ENCODE peak calls at places on chromosome 5, in five cellular contexts. One of them, this sample, is unnamed.

GRCh38 chr5:61313960-61314681 is 17.9 kb upstream of the ZSWIM6 start:
- DNase-seq in breast epithelium: no peak
- DNase-seq in uterus: no peak
- DNase-seq in endodermal cell: peak; percentile 18
- DNase-seq in IMR-90: peak; percentile 94
- DNase-seq in this sample: no peak

GRCh38 chr5:850511-851006 is at the start of gene ZDHHC11:
- DNase-seq in endodermal cell: no peak
- DNase-seq in IMR-90: no peak
- DNase-seq in uterus: peak; percentile 12
- DNase-seq in breast epithelium: peak; percentile 39
- DNase-seq in this sample: no peak

GRCh38 chr5:2607622-2608021 is 143.9 kb downstream of the IRX2 start:
- DNase-seq in IMR-90: no peak
- DNase-seq in breast epithelium: no peak
- DNase-seq in uterus: no peak
- DNase-seq in endodermal cell: no peak
- DNase-seq in this sample: no peak

GRCh38 chr5:153711755-153712154 is 221.3 kb downstream of the GRIA1 start:
- DNase-seq in uterus: no peak
- DNase-seq in breast epithelium: no peak
- DNase-seq in IMR-90: peak; percentile 6
- DNase-seq in endodermal cell: no peak
- DNase-seq in this sample: no peak

GRCh38 chr5:138722518-138722917 is 30.7 kb upstream of the CTNNA1 start:
- DNase-seq in endodermal cell: peak; percentile 63
- DNase-seq in uterus: no peak
- DNase-seq in breast epithelium: no peak
- DNase-seq in IMR-90: no peak
- DNase-seq in this sample: no peak

GRCh38 chr5:103466494-103466893 is 96.1 kb downstream of the NUDT12 start:
- DNase-seq in breast epithelium: no peak
- DNase-seq in uterus: no peak
- DNase-seq in IMR-90: peak; percentile 62
- DNase-seq in endodermal cell: no peak
- DNase-seq in this sample: no peak

GRCh38 chr5:170421822-170422221 is 32.7 kb upstream of the KCNMB1 start:
- DNase-seq in breast epithelium: no peak
- DNase-seq in uterus: no peak
- DNase-seq in IMR-90: no peak
- DNase-seq in endodermal cell: no peak
- DNase-seq in this sample: no peak

GRCh38 chr5:393846-394275 is 49.1 kb upstream of the EXOC3 start:
- DNase-seq in uterus: no peak
- DNase-seq in breast epithelium: peak; percentile 7
- DNase-seq in endodermal cell: peak; percentile 59
- DNase-seq in IMR-90: peak; percentile 39
- DNase-seq in this sample: no peak

GRCh38 chr5:157948738-157949410 is 89.9 kb upstream of the CLINT1 start:
- DNase-seq in breast epithelium: peak; percentile 95
- DNase-seq in endodermal cell: peak; percentile 99
- DNase-seq in IMR-90: peak; percentile 90
- DNase-seq in uterus: peak; percentile 94
- DNase-seq in this sample: peak; percentile 93

GRCh38 chr5:16885635-16886365 is 50.3 kb downstream of the MYO10 start:
- DNase-seq in breast epithelium: no peak
- DNase-seq in endodermal cell: no peak
- DNase-seq in uterus: no peak
- DNase-seq in IMR-90: no peak
- DNase-seq in this sample: no peak

GRCh38 chr5:93062548-93062947 is 518.5 kb downstream of the NR2F1-AS1 start:
- DNase-seq in breast epithelium: no peak
- DNase-seq in uterus: no peak
- DNase-seq in endodermal cell: no peak
- DNase-seq in IMR-90: no peak
- DNase-seq in this sample: no peak

GRCh38 chr5:123670981-123671557 is 159.1 kb downstream of the CSNK1G3 start:
- DNase-seq in breast epithelium: peak; percentile 30
- DNase-seq in uterus: peak; percentile 46
- DNase-seq in endodermal cell: peak; percentile 73
- DNase-seq in IMR-90: peak; percentile 30
- DNase-seq in this sample: peak; percentile 70

GRCh38 chr5:143605403-143606005 is 202.0 kb upstream of the NR3C1 start:
- DNase-seq in endodermal cell: no peak
- DNase-seq in IMR-90: peak; percentile 46
- DNase-seq in breast epithelium: no peak
- DNase-seq in uterus: no peak
- DNase-seq in this sample: no peak

GRCh38 chr5:21783079-21783478 is 1070.1 kb downstream of the CDH12 start:
- DNase-seq in endodermal cell: no peak
- DNase-seq in uterus: no peak
- DNase-seq in breast epithelium: no peak
- DNase-seq in IMR-90: no peak
- DNase-seq in this sample: no peak

GRCh38 chr5:150851039-150851438 is 4.7 kb downstream of the IRGM start:
- DNase-seq in endodermal cell: no peak
- DNase-seq in IMR-90: no peak
- DNase-seq in uterus: no peak
- DNase-seq in breast epithelium: no peak
- DNase-seq in this sample: no peak

GRCh38 chr5:1348986-1349245 is 4.0 kb upstream of the CLPTM1L start:
- DNase-seq in uterus: no peak
- DNase-seq in endodermal cell: no peak
- DNase-seq in IMR-90: no peak
- DNase-seq in breast epithelium: no peak
- DNase-seq in this sample: no peak

GRCh38 chr5:28576022-28576421 is 1537.6 kb upstream of the CDH9 start:
- DNase-seq in endodermal cell: no peak
- DNase-seq in uterus: no peak
- DNase-seq in breast epithelium: no peak
- DNase-seq in IMR-90: no peak
- DNase-seq in this sample: no peak
- TF ChIP-seq CTCF in endodermal cell: peak; percentile 78
- TF ChIP-seq CTCF in uterus: no peak
- TF ChIP-seq CTCF in breast epithelium: no peak
- TF ChIP-seq CTCF in IMR-90: no peak
- TF ChIP-seq CTCF in this sample: no peak

GRCh38 chr5:76292923-76293322 is 110.2 kb upstream of the IQGAP2 start:
- DNase-seq in breast epithelium: no peak
- DNase-seq in uterus: no peak
- DNase-seq in IMR-90: no peak
- DNase-seq in endodermal cell: no peak
- DNase-seq in this sample: no peak
- H3K4me1 ChIP-seq in breast epithelium: peaks cover 4% of the 10 kb centered on the region
- H3K4me1 ChIP-seq in uterus: no peaks in the 10 kb centered on the region
- H3K4me1 ChIP-seq in IMR-90: no peaks in the 10 kb centered on the region
- H3K4me1 ChIP-seq in endodermal cell: peaks cover 2% of the 10 kb centered on the region
- H3K4me1 ChIP-seq in this sample: peaks cover 50% of the 10 kb centered on the region

GRCh38 chr5:96189028-96189826 is 227.6 kb upstream of the ELL2 start:
- DNase-seq in breast epithelium: no peak
- DNase-seq in IMR-90: no peak
- DNase-seq in uterus: no peak
- DNase-seq in endodermal cell: no peak
- DNase-seq in this sample: no peak
- TF ChIP-seq CTCF in breast epithelium: no peak
- TF ChIP-seq CTCF in IMR-90: no peak
- TF ChIP-seq CTCF in uterus: no peak
- TF ChIP-seq CTCF in endodermal cell: peak; percentile 54
- TF ChIP-seq CTCF in this sample: no peak

GRCh38 chr5:67164856-67165523 is 31.6 kb downstream of the CD180 start:
- DNase-seq in uterus: no peak
- DNase-seq in breast epithelium: no peak
- DNase-seq in endodermal cell: no peak
- DNase-seq in IMR-90: no peak
- DNase-seq in this sample: no peak

GRCh38 chr5:67160985-67161384 is 35.6 kb downstream of the CD180 start:
- DNase-seq in uterus: no peak
- DNase-seq in breast epithelium: peak; percentile 87
- DNase-seq in IMR-90: peak; percentile 57
- DNase-seq in endodermal cell: no peak
- DNase-seq in this sample: no peak

GRCh38 chr5:67163863-67164595 is 32.6 kb downstream of the CD180 start:
- DNase-seq in breast epithelium: no peak
- DNase-seq in IMR-90: no peak
- DNase-seq in endodermal cell: no peak
- DNase-seq in uterus: no peak
- DNase-seq in this sample: no peak

GRCh38 chr5:67161767-67162166 is 34.8 kb downstream of the CD180 start:
- DNase-seq in uterus: no peak
- DNase-seq in endodermal cell: no peak
- DNase-seq in IMR-90: no peak
- DNase-seq in breast epithelium: no peak
- DNase-seq in this sample: no peak

GRCh38 chr5:67163231-67163756 is 33.3 kb downstream of the CD180 start:
- DNase-seq in IMR-90: no peak
- DNase-seq in endodermal cell: peak; percentile 62
- DNase-seq in breast epithelium: no peak
- DNase-seq in uterus: no peak
- DNase-seq in this sample: no peak
- H3K4me1 ChIP-seq in IMR-90: peaks cover 2% of the 10 kb centered on the region
- H3K4me1 ChIP-seq in endodermal cell: peaks cover 8% of the 10 kb centered on the region
- H3K4me1 ChIP-seq in breast epithelium: peaks cover 3% of the 10 kb centered on the region
- H3K4me1 ChIP-seq in uterus: no peaks in the 10 kb centered on the region
- H3K4me1 ChIP-seq in this sample: peaks cover 21% of the 10 kb centered on the region

DNA sequence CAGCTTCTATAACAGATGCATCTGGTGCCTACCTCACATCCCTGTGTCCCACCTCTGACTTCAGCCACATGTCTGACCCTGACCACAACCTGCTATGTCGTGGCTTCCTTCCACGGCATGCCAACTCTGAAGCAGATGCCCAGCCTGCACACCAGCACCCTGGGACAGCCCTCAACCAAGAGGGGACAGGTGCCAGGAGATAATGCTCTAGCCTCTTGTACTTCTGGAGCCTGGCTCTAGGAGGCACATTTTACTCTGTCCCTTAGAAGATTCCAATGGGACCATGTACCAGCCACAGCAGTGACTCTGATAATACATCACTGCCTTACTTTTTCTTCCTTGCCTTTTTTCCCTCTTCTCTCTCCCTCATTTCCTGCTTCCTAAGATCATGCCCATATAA is 51.4 kb downstream of the EBF1 start:
- DNase-seq in breast epithelium: no peak
- DNase-seq in IMR-90: no peak
- DNase-seq in endodermal cell: no peak
- DNase-seq in uterus: no peak
- DNase-seq in this sample: no peak
- TF ChIP-seq CTCF in breast epithelium: no peak
- TF ChIP-seq CTCF in IMR-90: no peak
- TF ChIP-seq CTCF in endodermal cell: peak; percentile 53
- TF ChIP-seq CTCF in uterus: no peak
- TF ChIP-seq CTCF in this sample: no peak

DNA sequence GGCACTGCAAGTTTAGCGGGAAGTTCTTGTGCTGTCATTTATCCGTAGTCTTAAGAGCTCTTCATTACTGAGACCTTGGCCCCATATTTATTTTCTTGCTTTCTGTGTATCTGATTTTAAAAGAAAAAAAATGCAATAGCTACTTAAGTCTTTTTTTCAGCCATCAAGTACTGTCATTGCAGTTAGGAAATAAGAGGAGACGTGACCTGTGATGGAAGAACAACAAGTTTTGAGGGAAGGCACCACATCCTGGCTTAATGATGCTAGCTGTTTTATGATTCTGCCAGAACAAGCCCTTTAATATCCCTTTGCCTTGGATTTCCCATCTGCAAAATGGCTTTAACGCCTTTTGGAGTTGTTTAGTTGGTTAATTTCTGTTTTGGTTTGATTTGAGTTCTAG is 3.8 kb downstream of the RGMB start:
- DNase-seq in breast epithelium: no peak
- DNase-seq in uterus: no peak
- DNase-seq in IMR-90: no peak
- DNase-seq in endodermal cell: no peak
- DNase-seq in this sample: no peak
- H3K4me1 ChIP-seq in breast epithelium: peaks cover 24% of the 10 kb centered on the region
- H3K4me1 ChIP-seq in uterus: peaks cover 15% of the 10 kb centered on the region
- H3K4me1 ChIP-seq in IMR-90: peaks cover 13% of the 10 kb centered on the region
- H3K4me1 ChIP-seq in endodermal cell: no peaks in the 10 kb centered on the region
- H3K4me1 ChIP-seq in this sample: peaks cover 62% of the 10 kb centered on the region

DNA sequence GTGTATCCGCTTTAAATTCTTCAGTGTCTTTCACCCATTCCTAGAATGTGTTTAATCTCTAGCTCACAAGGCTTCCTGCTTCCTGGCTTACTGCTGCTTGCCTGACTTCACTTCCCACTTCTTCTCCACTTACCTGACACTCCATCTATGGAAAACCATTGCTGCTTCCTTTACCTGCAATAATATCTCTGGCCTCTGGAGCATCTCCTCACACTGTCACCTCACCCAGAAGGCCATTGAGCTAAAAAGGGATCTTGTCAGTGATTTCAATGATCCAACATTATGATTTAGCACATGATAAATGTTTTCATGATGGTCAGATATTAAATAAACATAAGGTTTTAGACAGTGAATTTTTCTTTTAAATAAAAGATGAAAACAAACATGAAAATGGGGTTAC is 281.1 kb downstream of the MRPS30 start:
- DNase-seq in uterus: no peak
- DNase-seq in breast epithelium: no peak
- DNase-seq in endodermal cell: no peak
- DNase-seq in IMR-90: no peak
- DNase-seq in this sample: no peak
- TF ChIP-seq CTCF in uterus: no peak
- TF ChIP-seq CTCF in breast epithelium: no peak
- TF ChIP-seq CTCF in endodermal cell: peak; percentile 54
- TF ChIP-seq CTCF in IMR-90: no peak
- TF ChIP-seq CTCF in this sample: no peak

GRCh38 chr5:40844565-40844964 is 3.4 kb downstream of the CARD6 start:
- DNase-seq in endodermal cell: no peak
- DNase-seq in IMR-90: no peak
- DNase-seq in breast epithelium: no peak
- DNase-seq in uterus: no peak
- DNase-seq in this sample: no peak
- H3K4me1 ChIP-seq in endodermal cell: no peaks in the 10 kb centered on the region
- H3K4me1 ChIP-seq in IMR-90: peaks cover 2% of the 10 kb centered on the region
- H3K4me1 ChIP-seq in breast epithelium: no peaks in the 10 kb centered on the region
- H3K4me1 ChIP-seq in uterus: no peaks in the 10 kb centered on the region
- H3K4me1 ChIP-seq in this sample: peaks cover 16% of the 10 kb centered on the region

GRCh38 chr5:81195334-81195929 is 37.7 kb upstream of the CKMT2 start:
- DNase-seq in uterus: no peak
- DNase-seq in endodermal cell: no peak
- DNase-seq in IMR-90: no peak
- DNase-seq in breast epithelium: no peak
- DNase-seq in this sample: no peak
- TF ChIP-seq CTCF in uterus: no peak
- TF ChIP-seq CTCF in endodermal cell: peak; percentile 8
- TF ChIP-seq CTCF in IMR-90: no peak
- TF ChIP-seq CTCF in breast epithelium: no peak
- TF ChIP-seq CTCF in this sample: no peak

GRCh38 chr5:132483661-132484385 is 6.8 kb downstream of the IRF1 start:
- DNase-seq in uterus: no peak
- DNase-seq in breast epithelium: no peak
- DNase-seq in IMR-90: no peak
- DNase-seq in endodermal cell: peak; percentile 25
- DNase-seq in this sample: no peak

GRCh38 chr5:132480546-132481242 is 9.9 kb downstream of the IRF1 start:
- DNase-seq in breast epithelium: no peak
- DNase-seq in uterus: no peak
- DNase-seq in endodermal cell: no peak
- DNase-seq in IMR-90: no peak
- DNase-seq in this sample: no peak

GRCh38 chr5:132481243-132482211 is 9.0 kb downstream of the IRF1 start:
- DNase-seq in uterus: no peak
- DNase-seq in endodermal cell: peak; percentile 41
- DNase-seq in IMR-90: no peak
- DNase-seq in breast epithelium: no peak
- DNase-seq in this sample: no peak

GRCh38 chr5:132484386-132484715 is 6.2 kb downstream of the IRF1 start:
- DNase-seq in endodermal cell: no peak
- DNase-seq in IMR-90: no peak
- DNase-seq in breast epithelium: no peak
- DNase-seq in uterus: peak; percentile 10
- DNase-seq in this sample: no peak

GRCh38 chr5:132483101-132483500 is 7.5 kb downstream of the IRF1 start:
- DNase-seq in breast epithelium: no peak
- DNase-seq in IMR-90: no peak
- DNase-seq in endodermal cell: no peak
- DNase-seq in uterus: peak; percentile 8
- DNase-seq in this sample: no peak
- H3K4me1 ChIP-seq in breast epithelium: peaks cover 2% of the 10 kb centered on the region
- H3K4me1 ChIP-seq in IMR-90: peaks cover 4% of the 10 kb centered on the region
- H3K4me1 ChIP-seq in endodermal cell: no peaks in the 10 kb centered on the region
- H3K4me1 ChIP-seq in uterus: no peaks in the 10 kb centered on the region
- H3K4me1 ChIP-seq in this sample: peaks cover 3% of the 10 kb centered on the region

This sample was measured in body of pancreas.